ENCODE peak calls at places on chromosome 13, in six cellular contexts. One of them, this sample, is unnamed.

GRCh38 chr13:47085346-47085745 is 188.5 kb upstream of the HTR2A start:
- DNase-seq in immature natural killer cell: no peak
- DNase-seq in endothelial cell: no peak
- DNase-seq in astrocyte of the cerebellum: no peak
- DNase-seq in germinal center: no peak
- DNase-seq in HL-60: no peak
- DNase-seq in this sample: no peak

GRCh38 chr13:110499621-110500281 is 61.8 kb downstream of the RAB20 start:
- DNase-seq in astrocyte of the cerebellum: peak
- DNase-seq in HL-60: no peak
- DNase-seq in immature natural killer cell: no peak
- DNase-seq in germinal center: no peak
- DNase-seq in endothelial cell: no peak
- DNase-seq in this sample: no peak

GRCh38 chr13:21557995-21558394 is 46.0 kb downstream of the MICU2 start:
- DNase-seq in HL-60: peak
- DNase-seq in germinal center: peak
- DNase-seq in immature natural killer cell: no peak
- DNase-seq in astrocyte of the cerebellum: no peak
- DNase-seq in endothelial cell: peak
- DNase-seq in this sample: no peak

GRCh38 chr13:27639186-27639585 is 17.5 kb downstream of the POLR1D start:
- DNase-seq in endothelial cell: no peak
- DNase-seq in astrocyte of the cerebellum: no peak
- DNase-seq in HL-60: no peak
- DNase-seq in immature natural killer cell: no peak
- DNase-seq in germinal center: no peak
- DNase-seq in this sample: no peak

GRCh38 chr13:29901714-29902631 is 51.6 kb upstream of the UBL3 start:
- DNase-seq in germinal center: no peak
- DNase-seq in immature natural killer cell: peak
- DNase-seq in HL-60: peak
- DNase-seq in endothelial cell: no peak
- DNase-seq in astrocyte of the cerebellum: peak
- DNase-seq in this sample: no peak

GRCh38 chr13:80442613-80443012 is 101.7 kb upstream of the SPRY2 start:
- DNase-seq in astrocyte of the cerebellum: no peak
- DNase-seq in germinal center: no peak
- DNase-seq in immature natural killer cell: no peak
- DNase-seq in endothelial cell: no peak
- DNase-seq in HL-60: no peak
- DNase-seq in this sample: no peak

GRCh38 chr13:112057736-112058518 is 9.0 kb upstream of the SOX1 start:
- DNase-seq in immature natural killer cell: no peak
- DNase-seq in germinal center: no peak
- DNase-seq in endothelial cell: peak
- DNase-seq in HL-60: no peak
- DNase-seq in astrocyte of the cerebellum: no peak
- DNase-seq in this sample: peak

GRCh38 chr13:102311433-102311796 is 90.4 kb downstream of the FGF14 start:
- DNase-seq in immature natural killer cell: no peak
- DNase-seq in endothelial cell: no peak
- DNase-seq in germinal center: no peak
- DNase-seq in HL-60: no peak
- DNase-seq in astrocyte of the cerebellum: no peak
- DNase-seq in this sample: no peak

GRCh38 chr13:43469791-43470190 is 317.0 kb downstream of the ENOX1 start:
- DNase-seq in immature natural killer cell: no peak
- DNase-seq in endothelial cell: no peak
- DNase-seq in germinal center: no peak
- DNase-seq in HL-60: no peak
- DNase-seq in astrocyte of the cerebellum: no peak
- DNase-seq in this sample: no peak

GRCh38 chr13:93080587-93080986 is 146.0 kb upstream of the GPC6 start:
- DNase-seq in germinal center: no peak
- DNase-seq in endothelial cell: no peak
- DNase-seq in astrocyte of the cerebellum: peak
- DNase-seq in HL-60: no peak
- DNase-seq in immature natural killer cell: no peak
- DNase-seq in this sample: no peak

GRCh38 chr13:32595306-32595705 is 9.1 kb downstream of the PDS5B start:
- DNase-seq in HL-60: no peak
- DNase-seq in immature natural killer cell: no peak
- DNase-seq in endothelial cell: no peak
- DNase-seq in astrocyte of the cerebellum: no peak
- DNase-seq in germinal center: no peak
- DNase-seq in this sample: no peak

GRCh38 chr13:72820156-72820897 is 38.4 kb downstream of the PIBF1 start:
- DNase-seq in HL-60: no peak
- DNase-seq in endothelial cell: no peak
- DNase-seq in germinal center: no peak
- DNase-seq in astrocyte of the cerebellum: peak
- DNase-seq in immature natural killer cell: no peak
- DNase-seq in this sample: no peak

GRCh38 chr13:42745655-42746054 is 35.7 kb upstream of the FAM216B start:
- DNase-seq in HL-60: no peak
- DNase-seq in germinal center: no peak
- DNase-seq in astrocyte of the cerebellum: no peak
- DNase-seq in immature natural killer cell: no peak
- DNase-seq in endothelial cell: no peak
- DNase-seq in this sample: no peak

GRCh38 chr13:99955747-99956472 is 15.7 kb downstream of the ZIC5 start:
- DNase-seq in endothelial cell: peak
- DNase-seq in astrocyte of the cerebellum: peak
- DNase-seq in immature natural killer cell: no peak
- DNase-seq in germinal center: no peak
- DNase-seq in HL-60: no peak
- DNase-seq in this sample: no peak

GRCh38 chr13:112104873-112105234 is 37.9 kb downstream of the SOX1 start:
- DNase-seq in astrocyte of the cerebellum: no peak
- DNase-seq in HL-60: no peak
- DNase-seq in germinal center: no peak
- DNase-seq in immature natural killer cell: no peak
- DNase-seq in endothelial cell: no peak
- DNase-seq in this sample: no peak

GRCh38 chr13:98155475-98156111 is 12.7 kb downstream of the FARP1 start:
- DNase-seq in endothelial cell: no peak
- DNase-seq in astrocyte of the cerebellum: no peak
- DNase-seq in HL-60: no peak
- DNase-seq in germinal center: no peak
- DNase-seq in immature natural killer cell: no peak
- DNase-seq in this sample: no peak

GRCh38 chr13:27855381-27855780 is 63.1 kb downstream of the GSX1 start:
- DNase-seq in immature natural killer cell: no peak
- DNase-seq in astrocyte of the cerebellum: no peak
- DNase-seq in germinal center: no peak
- DNase-seq in HL-60: no peak
- DNase-seq in endothelial cell: no peak
- DNase-seq in this sample: no peak

GRCh38 chr13:77918391-77919261 is at the start of gene EDNRB:
- DNase-seq in germinal center: peak
- DNase-seq in immature natural killer cell: no peak
- DNase-seq in astrocyte of the cerebellum: peak
- DNase-seq in HL-60: peak
- DNase-seq in endothelial cell: peak
- DNase-seq in this sample: no peak

GRCh38 chr13:55160911-55161310 is 1979.8 kb upstream of the PRR20A start:
- DNase-seq in astrocyte of the cerebellum: no peak
- DNase-seq in immature natural killer cell: no peak
- DNase-seq in HL-60: no peak
- DNase-seq in germinal center: no peak
- DNase-seq in endothelial cell: no peak
- DNase-seq in this sample: no peak

GRCh38 chr13:111219306-111219705 is 101.1 kb upstream of the TEX29 start:
- DNase-seq in germinal center: no peak
- DNase-seq in endothelial cell: no peak
- DNase-seq in astrocyte of the cerebellum: peak
- DNase-seq in HL-60: no peak
- DNase-seq in immature natural killer cell: no peak
- DNase-seq in this sample: no peak

GRCh38 chr13:46687810-46688209 is 109.2 kb downstream of the ESD start:
- DNase-seq in endothelial cell: no peak
- DNase-seq in germinal center: no peak
- DNase-seq in HL-60: no peak
- DNase-seq in astrocyte of the cerebellum: peak
- DNase-seq in immature natural killer cell: no peak
- DNase-seq in this sample: no peak

GRCh38 chr13:101013245-101013644 is 338.6 kb upstream of the TMTC4 start:
- DNase-seq in endothelial cell: no peak
- DNase-seq in germinal center: no peak
- DNase-seq in astrocyte of the cerebellum: no peak
- DNase-seq in HL-60: no peak
- DNase-seq in immature natural killer cell: no peak
- DNase-seq in this sample: no peak

GRCh38 chr13:26021516-26021915 is 30.3 kb downstream of the SHISA2 start:
- DNase-seq in HL-60: no peak
- DNase-seq in immature natural killer cell: no peak
- DNase-seq in astrocyte of the cerebellum: no peak
- DNase-seq in endothelial cell: no peak
- DNase-seq in germinal center: no peak
- DNase-seq in this sample: no peak

GRCh38 chr13:79837741-79838450 is 356.9 kb downstream of the NDFIP2 start:
- DNase-seq in HL-60: no peak
- DNase-seq in astrocyte of the cerebellum: no peak
- DNase-seq in germinal center: no peak
- DNase-seq in immature natural killer cell: no peak
- DNase-seq in endothelial cell: no peak
- DNase-seq in this sample: no peak

GRCh38 chr13:40109324-40109958 is 454.0 kb downstream of the COG6 start:
- DNase-seq in endothelial cell: no peak
- DNase-seq in immature natural killer cell: no peak
- DNase-seq in astrocyte of the cerebellum: peak
- DNase-seq in germinal center: no peak
- DNase-seq in HL-60: no peak
- DNase-seq in this sample: no peak

GRCh38 chr13:111482126-111482525 is 161.7 kb downstream of the TEX29 start:
- DNase-seq in astrocyte of the cerebellum: no peak
- DNase-seq in immature natural killer cell: no peak
- DNase-seq in HL-60: no peak
- DNase-seq in endothelial cell: no peak
- DNase-seq in germinal center: no peak
- DNase-seq in this sample: no peak

GRCh38 chr13:22936228-22936627 is 244.6 kb upstream of the SGCG start:
- DNase-seq in germinal center: no peak
- DNase-seq in HL-60: no peak
- DNase-seq in immature natural killer cell: no peak
- DNase-seq in endothelial cell: no peak
- DNase-seq in astrocyte of the cerebellum: no peak
- DNase-seq in this sample: no peak

GRCh38 chr13:79434578-79434977 is 28.5 kb upstream of the RBM26 start:
- DNase-seq in HL-60: no peak
- DNase-seq in astrocyte of the cerebellum: no peak
- DNase-seq in endothelial cell: no peak
- DNase-seq in germinal center: no peak
- DNase-seq in immature natural killer cell: no peak
- DNase-seq in this sample: no peak

GRCh38 chr13:53782400-53783030 is 753.9 kb downstream of the OLFM4 start:
- DNase-seq in immature natural killer cell: no peak
- DNase-seq in germinal center: no peak
- DNase-seq in endothelial cell: peak
- DNase-seq in HL-60: peak
- DNase-seq in astrocyte of the cerebellum: peak
- DNase-seq in this sample: peak

GRCh38 chr13:75550159-75550567 is 572 bp downstream of the UCHL3 start:
- DNase-seq in immature natural killer cell: no peak
- DNase-seq in endothelial cell: peak
- DNase-seq in HL-60: peak
- DNase-seq in germinal center: peak
- DNase-seq in astrocyte of the cerebellum: peak
- DNase-seq in this sample: peak